ENCODE peak calls at places on chromosomes 11 and 22, in ten cellular contexts. X is T follicular helper cell; R is PC-9; F is activated T-helper 1 cell treated with anti-CD3 and anti-CD28 coated beads, Interleukin-2, amount 50 U/mL, for 16 hours; Y is NCI-H2029 treated with DMSO at 0.1 percent for 48 hours; U is activated CD8-positive, alpha-beta memory T cell treated with anti-CD3 and anti-CD28 coated beads, Interleukin-2, amount 10 ng/mL, durations not matched to agents 7 days and 5 days; H is AG04450; I is GM06990; J is COR-L47; W is sciatic nerve. T is an unnamed sample.

GRCh38 chr11:48013269-48013901 is 33.0 kb downstream of the PTPRJ start:
- DNase-seq in X (peak; percentile 21), R (peak; percentile 56), F (peak; percentile 21), Y (peak; percentile 50), U (peak; percentile 84), H (no peak), I (peak; percentile 63), J (peak; percentile 26), W (no peak), T (no peak)

GRCh38 chr22:50049299-50050195 is 8.6 kb downstream of the TTLL8 start:
- DNase-seq in X (no peak), R (no peak), F (no peak), Y (no peak), U (no peak), H (no peak), I (no peak), J (no peak), W (no peak), T (no peak)

GRCh38 chr22:42277232-42277753 is 6.8 kb upstream of the TCF20 start:
- DNase-seq in X (no peak), R (no peak), F (no peak), Y (no peak), U (no peak), H (no peak), I (no peak), J (no peak), W (no peak), T (no peak)

GRCh38 chr11:114774599-114775365 is 96.5 kb downstream of the NXPE2 start:
- DNase-seq in X (no peak), R (peak; percentile 13), F (no peak), Y (peak; percentile 60), U (no peak), H (peak; percentile 11), I (no peak), J (peak; percentile 67), W (no peak), T (no peak)

GRCh38 chr11:101446726-101447125 is 137.1 kb downstream of the TRPC6 start:
- DNase-seq in X (no peak), R (no peak), F (no peak), Y (no peak), U (no peak), H (no peak), I (no peak), J (no peak), W (no peak), T (no peak)

GRCh38 chr11:18669211-18669593 is 29.4 kb upstream of the TMEM86A start:
- DNase-seq in X (no peak), R (peak; percentile 24), F (no peak), Y (no peak), U (peak; percentile 52), H (no peak), I (no peak), J (no peak), W (no peak), T (no peak)

GRCh38 chr11:93216511-93217121 is 18.8 kb upstream of the SLC36A4 start:
- DNase-seq in X (no peak), R (no peak), F (no peak), Y (peak; percentile 99), U (no peak), H (no peak), I (no peak), J (peak; percentile 91), W (no peak), T (no peak)

GRCh38 chr11:118306556-118306955 is 2.0 kb downstream of the CD3E start:
- DNase-seq in X (no peak), R (no peak), F (no peak), Y (no peak), U (peak; percentile 68), H (no peak), I (no peak), J (no peak), W (no peak), T (no peak)

GRCh38 chr22:42949159-42949558 is 65.8 kb downstream of the PACSIN2 start:
- DNase-seq in X (no peak), R (no peak), F (no peak), Y (no peak), U (no peak), H (no peak), I (no peak), J (no peak), W (no peak), T (no peak)

GRCh38 chr11:30917859-30918478 is 331.8 kb upstream of the MPPED2 start:
- DNase-seq in X (no peak), R (no peak), F (no peak), Y (peak; percentile 7), U (no peak), H (peak; percentile 4), I (no peak), J (peak; percentile 45), W (no peak), T (no peak)

GRCh38 chr11:132158091-132158490 is 787.7 kb downstream of the NTM start:
- DNase-seq in X (no peak), R (peak; percentile 0), F (no peak), Y (peak; percentile 26), U (no peak), H (no peak), I (no peak), J (peak; percentile 67), W (no peak), T (no peak)

GRCh38 chr22:36764060-36764459 is 11.9 kb downstream of the IFT27 start:
- DNase-seq in X (no peak), R (no peak), F (no peak), Y (no peak), U (no peak), H (no peak), I (no peak), J (no peak), W (peak; percentile 48), T (no peak)

GRCh38 chr22:32826537-32826936 is 25.0 kb downstream of the TIMP3 start:
- DNase-seq in X (no peak), R (no peak), F (no peak), Y (no peak), U (no peak), H (no peak), I (no peak), J (no peak), W (no peak), T (no peak)

GRCh38 chr11:117535201-117535869 is 207.7 kb downstream of the CEP164 start:
- DNase-seq in X (no peak), R (no peak), F (no peak), Y (peak; percentile 35), U (no peak), H (no peak), I (no peak), J (peak; percentile 77), W (peak; percentile 74), T (no peak)

GRCh38 chr11:10351768-10352641 is 47.1 kb downstream of the ADM start:
- DNase-seq in X (no peak), R (peak; percentile 37), F (no peak), Y (peak; percentile 91), U (no peak), H (peak; percentile 80), I (no peak), J (peak; percentile 85), W (no peak), T (no peak)

GRCh38 chr11:9600651-9601040 is 27.2 kb downstream of the WEE1 start:
- DNase-seq in X (no peak), R (peak; percentile 56), F (no peak), Y (no peak), U (peak; percentile 40), H (no peak), I (peak; percentile 56), J (no peak), W (no peak), T (peak; percentile 63)

GRCh38 chr11:62560566-62561103 is 13.1 kb downstream of the EEF1G start:
- DNase-seq in X (peak; percentile 80), R (peak; percentile 99), F (peak; percentile 66), Y (no peak), U (peak; percentile 87), H (peak; percentile 97), I (no peak), J (no peak), W (peak; percentile 92), T (no peak)

GRCh38 chr11:106442032-106442431 is 364.6 kb downstream of the AASDHPPT start:
- DNase-seq in X (no peak), R (no peak), F (no peak), Y (no peak), U (no peak), H (no peak), I (no peak), J (no peak), W (no peak), T (no peak)

GRCh38 chr11:73308003-73308962 is at the start of gene ARHGEF17:
- DNase-seq in X (peak; percentile 7), R (peak; percentile 84), F (no peak), Y (no peak), U (peak; percentile 46), H (no peak), I (no peak), J (peak; percentile 79), W (peak; percentile 88), T (no peak)

GRCh38 chr11:94926698-94927237 is 46.6 kb downstream of the CWC15 start:
- DNase-seq in X (no peak), R (peak; percentile 32), F (no peak), Y (no peak), U (no peak), H (peak; percentile 77), I (no peak), J (no peak), W (peak; percentile 92), T (no peak)

GRCh38 chr11:16902182-16902581 is 112.0 kb downstream of the PLEKHA7 start:
- DNase-seq in X (no peak), R (no peak), F (no peak), Y (no peak), U (peak; percentile 44), H (no peak), I (peak; percentile 76), J (no peak), W (no peak), T (peak; percentile 88)

GRCh38 chr22:20574920-20575353 is 67.5 kb downstream of the MED15 start:
- DNase-seq in X (no peak), R (no peak), F (no peak), Y (no peak), U (no peak), H (no peak), I (no peak), J (no peak), W (no peak), T (no peak)

GRCh38 chr11:79013509-79013908 is 427.3 kb downstream of the TENM4 start:
- DNase-seq in X (no peak), R (no peak), F (no peak), Y (no peak), U (no peak), H (no peak), I (no peak), J (no peak), W (no peak), T (no peak)

GRCh38 chr11:10452211-10452767 is 2.8 kb upstream of the AMPD3 start:
- DNase-seq in X (no peak), R (no peak), F (no peak), Y (peak; percentile 39), U (no peak), H (no peak), I (no peak), J (no peak), W (no peak), T (no peak)

GRCh38 chr11:133228406-133229330 is 303.6 kb downstream of the OPCML start:
- DNase-seq in X (no peak), R (no peak), F (no peak), Y (no peak), U (no peak), H (no peak), I (no peak), J (peak; percentile 76), W (no peak), T (no peak)

GRCh38 chr22:38230108-38230825 is 28.5 kb downstream of the MAFF start:
- DNase-seq in X (peak; percentile 17), R (no peak), F (no peak), Y (no peak), U (peak; percentile 66), H (no peak), I (no peak), J (peak; percentile 26), W (no peak), T (no peak)

GRCh38 chr11:83477772-83478171 is 191.6 kb upstream of the CCDC90B start:
- DNase-seq in X (no peak), R (no peak), F (no peak), Y (no peak), U (no peak), H (no peak), I (no peak), J (no peak), W (no peak), T (no peak)

GRCh38 chr11:3139481-3140290 is 25.4 kb downstream of the OSBPL5 start:
- DNase-seq in X (no peak), R (no peak), F (no peak), Y (no peak), U (no peak), H (no peak), I (no peak), J (no peak), W (no peak), T (no peak)

T was measured in GM12878.